ENCODE peak calls at places on chromosomes 11 and 22, in six cellular contexts. O, F, H, C, Q and I are unnamed samples.

GRCh38 chr22:47065756-47066615 is 303.5 kb downstream of the TBC1D22A start:
- DNase-seq in F (no peak), Q (no peak), O (no peak), C (no peak), H (no peak), I (peak)

GRCh38 chr22:30056015-30056414 is 24.2 kb upstream of the HORMAD2 start:
- DNase-seq in O (no peak), Q (no peak), F (no peak), C (no peak), H (no peak), I (no peak)

GRCh38 chr11:95698939-95699562 is 90.5 kb downstream of the FAM76B start:
- DNase-seq in F (no peak), H (no peak), Q (peak), O (no peak), C (no peak), I (no peak)

GRCh38 chr11:72466410-72466809 is 32.1 kb upstream of the CLPB start:
- DNase-seq in H (no peak), C (no peak), Q (no peak), O (no peak), F (no peak), I (no peak)

GRCh38 chr11:131859811-131860210 is 489.4 kb downstream of the NTM start:
- DNase-seq in F (no peak), O (no peak), C (no peak), H (no peak), Q (no peak), I (no peak)

GRCh38 chr22:36916034-36916433 is 2.6 kb downstream of the CSF2RB start:
- DNase-seq in C (no peak), Q (no peak), H (no peak), F (no peak), O (no peak), I (no peak)

GRCh38 chr11:14655435-14655834 is 11.8 kb downstream of the PDE3B start:
- DNase-seq in O (no peak), Q (no peak), C (no peak), H (no peak), F (no peak), I (no peak)

GRCh38 chr11:72781313-72782080 is 12.3 kb downstream of the STARD10 start:
- DNase-seq in O (peak), C (no peak), Q (peak), F (peak), H (no peak), I (no peak)

GRCh38 chr11:75191330-75191717 is 40.4 kb downstream of the SLCO2B1 start:
- DNase-seq in F (peak), O (no peak), H (no peak), Q (no peak), C (no peak), I (no peak)

GRCh38 chr11:129374993-129375721 is 491 bp upstream of the BARX2 start:
- DNase-seq in F (peak), O (no peak), Q (peak), H (no peak), C (no peak), I (peak)

GRCh38 chr11:14193644-14194043 is 165.3 kb downstream of the RRAS2 start:
- DNase-seq in C (no peak), Q (no peak), O (no peak), F (no peak), H (no peak), I (no peak)

GRCh38 chr11:26330255-26330654 is 1.7 kb upstream of the ANO3 start:
- DNase-seq in O (no peak), Q (no peak), F (no peak), H (no peak), C (no peak), I (no peak)

GRCh38 chr11:125091247-125091876 is 20.1 kb downstream of the TMEM218 start:
- DNase-seq in Q (peak), F (peak), C (peak), H (no peak), O (no peak), I (no peak)

GRCh38 chr11:77127969-77128691 is at the start of gene MYO7A:
- DNase-seq in H (no peak), O (no peak), F (peak), Q (peak), C (no peak), I (no peak)